ENCODE peak calls at places on chromosomes 1 and 21, in six cellular contexts. H, O, D, F, Q and C are unnamed samples. For H3K27me3, the result is how much of the 10 kb centered on the place peaks cover.

GRCh38 chr21:41812679-41813078 is 45.8 kb upstream of the RIPK4 start:
- DNase-seq in F (no peak), O (no peak), H (no peak), Q (no peak), D (no peak), C (no peak)

GRCh38 chr1:224433041-224433670 is 1.4 kb downstream of the WDR26 start:
- DNase-seq in O (no peak), Q (peak), F (peak), H (no peak), D (peak), C (no peak)

GRCh38 chr21:17640821-17641220 is 28.1 kb upstream of the BTG3 start:
- DNase-seq in H (no peak), F (no peak), D (no peak), O (no peak), Q (no peak), C (no peak)

GRCh38 chr1:158002022-158002629 is 8.7 kb downstream of the KIRREL1 start:
- DNase-seq in D (peak), H (no peak), Q (no peak), O (no peak), F (no peak), C (no peak)

GRCh38 chr1:235450886-235451457 is 53.3 kb downstream of the B3GALNT2 start:
- DNase-seq in D (no peak), O (no peak), Q (peak), H (no peak), F (no peak), C (no peak)

GRCh38 chr1:225735252-225736149 is 42.1 kb upstream of the SRP9 start:
- DNase-seq in D (peak), H (peak), F (no peak), O (peak), Q (no peak), C (peak)

GRCh38 chr1:6447016-6447817 is 18.8 kb downstream of the TNFRSF25 start:
- DNase-seq in D (no peak), Q (no peak), H (no peak), O (no peak), F (no peak), C (no peak)

GRCh38 chr21:43340491-43341348 is 86.2 kb downstream of the SIK1 start:
- DNase-seq in D (peak), Q (no peak), O (peak), H (no peak), F (no peak), C (no peak)

GRCh38 chr1:17010601-17011438 is 908 bp downstream of the ATP13A2 start:
- DNase-seq in D (peak), Q (no peak), F (no peak), O (peak), H (no peak), C (no peak)

GRCh38 chr21:17463441-17463840 is 49.4 kb upstream of the CXADR start:
- DNase-seq in O (no peak), Q (no peak), H (no peak), F (no peak), D (peak), C (peak)

GRCh38 chr1:54360165-54361005 is 45.8 kb downstream of the SSBP3 start:
- DNase-seq in H (no peak), Q (no peak), F (peak), D (no peak), O (no peak), C (no peak)

GRCh38 chr1:54359393-54360162 is 46.6 kb downstream of the SSBP3 start:
- DNase-seq in D (no peak), H (no peak), O (no peak), Q (no peak), F (no peak), C (no peak)

GRCh38 chr1:54363925-54364324 is 42.3 kb downstream of the SSBP3 start:
- DNase-seq in Q (no peak), H (no peak), D (no peak), F (no peak), O (no peak), C (no peak)

GRCh38 chr1:54362881-54363340 is 43.3 kb downstream of the SSBP3 start:
- DNase-seq in O (no peak), Q (no peak), D (no peak), H (no peak), F (no peak), C (no peak)

DNA sequence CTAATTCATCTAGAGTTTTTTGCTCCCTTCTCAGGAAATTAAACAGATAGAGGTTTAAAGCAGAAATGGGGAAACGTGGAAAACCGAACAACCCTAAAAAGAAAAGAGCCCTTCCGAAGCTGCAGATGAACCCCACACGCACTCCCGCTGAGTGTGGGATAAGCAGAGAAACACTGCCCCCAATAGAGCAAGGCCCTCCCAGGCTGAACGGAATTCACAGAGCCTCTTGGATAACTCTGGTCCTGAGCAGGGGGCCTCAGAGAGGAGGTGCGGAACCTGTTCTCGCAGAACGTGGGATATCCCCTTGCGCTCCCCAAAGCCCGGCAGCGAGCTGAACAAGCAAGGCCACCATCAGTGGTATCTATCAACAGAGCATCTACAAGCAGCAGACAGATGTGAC is 44.9 kb downstream of the SSBP3 start:
- DNase-seq in F (no peak), Q (no peak), O (no peak), H (no peak), D (no peak), C (no peak)
- TF ChIP-seq CTCF in F (no peak), Q (peak), O (no peak), H (no peak), D (no peak), C (no peak)

DNA sequence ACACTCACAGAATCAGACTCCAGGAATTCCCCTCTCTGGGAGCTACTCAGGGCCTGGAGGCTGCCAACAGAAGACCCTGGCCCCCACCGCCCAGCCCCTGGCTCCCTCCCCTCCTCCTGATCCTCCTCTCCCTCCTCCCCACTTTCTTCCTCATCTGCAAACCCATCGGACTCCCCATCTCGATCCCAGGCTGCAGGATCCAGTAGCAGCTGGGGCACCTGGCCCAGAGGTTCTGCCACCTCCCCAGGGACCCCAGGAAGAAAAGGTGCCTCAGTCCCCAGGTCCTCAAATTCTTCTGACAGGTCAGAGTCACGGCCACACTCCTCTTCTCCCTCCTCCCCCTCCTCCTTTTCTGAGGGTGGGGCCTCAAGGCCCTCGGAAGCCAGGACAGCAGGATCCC is 7.4 kb downstream of the NES start:
- DNase-seq in F (no peak), O (no peak), D (no peak), H (no peak), Q (no peak), C (no peak)
- H3K27me3 ChIP-seq in F (half or more), O (under half), D (under half), H (under half), Q (under half), C (under half)

GRCh38 chr1:29123871-29124365 is at the start of gene TMEM200B:
- DNase-seq in F (no peak), D (no peak), O (no peak), H (no peak), Q (no peak), C (no peak)

GRCh38 chr1:29121951-29122661 is 1.6 kb downstream of the TMEM200B start:
- DNase-seq in F (no peak), O (no peak), Q (no peak), D (no peak), H (peak), C (no peak)

GRCh38 chr1:29122662-29122986 is 1.1 kb downstream of the TMEM200B start:
- DNase-seq in D (peak), O (peak), F (no peak), Q (no peak), H (peak), C (peak)

GRCh38 chr1:29124366-29125236 is 898 bp upstream of the TMEM200B start:
- DNase-seq in D (peak), H (peak), O (peak), Q (peak), F (peak), C (no peak)

GRCh38 chr1:29122987-29123870 is 474 bp downstream of the TMEM200B start:
- DNase-seq in O (no peak), H (peak), F (no peak), Q (no peak), D (no peak), C (no peak)
- H3K4me3 ChIP-seq in O (no peak), H (peak), F (peak), Q (no peak), D (no peak), C (peak)

DNA sequence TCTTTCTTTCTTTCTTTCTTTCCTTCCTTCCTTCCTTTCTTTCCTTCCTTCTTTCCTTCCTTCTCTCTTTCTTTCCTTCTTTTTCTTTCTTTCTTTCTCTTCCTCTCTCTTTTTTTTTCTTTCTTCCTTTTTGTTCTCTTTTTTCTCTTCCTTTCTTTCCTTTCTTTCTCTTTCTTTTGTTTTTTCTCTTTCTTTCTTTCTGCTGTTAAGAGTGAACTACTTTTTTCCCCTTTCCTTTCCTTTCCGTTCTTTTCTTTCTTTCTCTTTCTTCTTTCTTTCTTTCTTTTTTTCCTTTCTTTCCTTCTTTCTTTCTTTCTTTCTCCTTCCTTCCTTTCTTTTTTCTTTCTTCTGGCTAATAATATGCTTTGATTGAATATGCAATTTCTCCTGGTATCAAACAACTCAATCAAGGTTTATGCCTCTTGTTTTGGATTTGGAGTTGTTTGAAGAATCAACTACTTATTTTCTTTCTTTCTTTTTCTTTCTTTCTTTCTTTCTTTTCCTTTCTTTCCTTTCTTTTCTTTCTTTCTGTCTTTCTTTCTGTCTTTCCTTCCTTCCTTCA is 27.4 kb upstream of the CFHR4 start:
- DNase-seq in Q (no peak), O (no peak), H (no peak), D (no peak), F (no peak), C (no peak)
- TF ChIP-seq CTCF in Q (no peak), O (no peak), H (no peak), D (no peak), F (no peak), C (no peak)

GRCh38 chr1:223023863-223024262 is 119.2 kb downstream of the TLR5 start:
- DNase-seq in O (no peak), H (no peak), D (no peak), F (no peak), Q (no peak), C (no peak)
- H3K27me3 ChIP-seq in O (under half), H (under half), D (under half), F (under half), Q (under half), C (under half)

DNA sequence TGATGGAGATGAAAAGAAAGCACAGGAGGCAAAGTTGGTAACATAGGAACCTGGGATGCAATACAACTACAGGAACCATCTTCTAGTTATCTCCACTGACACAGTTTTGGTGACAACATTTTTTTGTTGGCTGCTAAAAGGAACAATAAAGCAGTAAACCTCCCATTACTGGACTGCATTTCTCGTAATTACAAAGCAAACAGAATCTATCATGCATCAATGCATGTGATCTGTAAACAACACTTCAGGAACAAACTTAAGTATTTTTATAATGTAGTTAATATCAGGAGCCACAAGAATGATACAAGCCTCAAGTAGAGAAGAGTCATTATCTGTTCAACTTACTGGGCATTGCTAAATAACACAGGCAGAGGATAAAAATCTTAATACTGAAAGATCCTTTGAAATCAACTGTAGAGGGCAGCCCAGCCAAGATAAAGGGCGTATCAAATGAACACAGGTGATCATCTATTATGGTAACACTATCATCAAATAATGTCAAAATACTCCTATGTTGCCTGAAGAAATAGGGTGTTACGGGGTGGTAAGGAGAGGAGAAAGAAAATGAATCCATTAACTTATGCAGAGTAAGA is 193.3 kb downstream of the EIF4G3 start:
- DNase-seq in H (no peak), D (no peak), O (no peak), F (no peak), Q (no peak), C (no peak)
- H3K4me3 ChIP-seq in H (no peak), D (no peak), O (no peak), F (no peak), Q (no peak), C (no peak)

DNA sequence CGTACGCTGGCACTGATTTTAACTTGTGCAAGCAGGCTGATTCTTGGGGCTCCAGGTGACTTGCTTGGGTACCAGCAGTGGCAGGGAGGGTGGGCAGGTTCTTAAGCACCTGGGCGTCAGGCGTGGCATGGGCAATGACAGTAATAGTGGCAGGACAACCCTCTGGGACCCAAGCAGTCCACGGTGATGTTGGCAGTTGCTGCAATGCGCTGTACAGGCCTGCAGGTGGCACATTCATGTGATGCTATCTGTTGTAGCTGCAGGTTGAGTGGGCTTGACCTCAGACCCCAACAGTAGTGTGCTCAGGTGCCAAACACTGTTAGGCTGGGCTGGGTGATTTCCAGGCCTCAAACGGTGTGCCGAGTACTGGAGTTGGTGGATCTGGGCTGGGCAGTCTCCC is 10.2 kb upstream of the OR10J4 start:
- DNase-seq in D (no peak), F (no peak), O (no peak), H (no peak), Q (no peak), C (no peak)
- TF ChIP-seq CTCF in D (no peak), F (peak), O (peak), H (no peak), Q (no peak), C (peak)

GRCh38 chr1:33378976-33379375 is 51.9 kb downstream of the PHC2 start:
- DNase-seq in O (no peak), Q (no peak), H (no peak), F (no peak), D (no peak), C (no peak)

GRCh38 chr1:33379631-33380354 is 51.1 kb downstream of the PHC2 start:
- DNase-seq in O (no peak), H (no peak), F (no peak), Q (no peak), D (no peak), C (no peak)

GRCh38 chr1:33377013-33377412 is 53.9 kb downstream of the PHC2 start:
- DNase-seq in H (no peak), F (no peak), Q (no peak), D (peak), O (peak), C (no peak)

GRCh38 chr1:33378524-33378923 is 52.4 kb downstream of the PHC2 start:
- DNase-seq in Q (no peak), F (no peak), O (no peak), H (no peak), D (no peak), C (no peak)

DNA sequence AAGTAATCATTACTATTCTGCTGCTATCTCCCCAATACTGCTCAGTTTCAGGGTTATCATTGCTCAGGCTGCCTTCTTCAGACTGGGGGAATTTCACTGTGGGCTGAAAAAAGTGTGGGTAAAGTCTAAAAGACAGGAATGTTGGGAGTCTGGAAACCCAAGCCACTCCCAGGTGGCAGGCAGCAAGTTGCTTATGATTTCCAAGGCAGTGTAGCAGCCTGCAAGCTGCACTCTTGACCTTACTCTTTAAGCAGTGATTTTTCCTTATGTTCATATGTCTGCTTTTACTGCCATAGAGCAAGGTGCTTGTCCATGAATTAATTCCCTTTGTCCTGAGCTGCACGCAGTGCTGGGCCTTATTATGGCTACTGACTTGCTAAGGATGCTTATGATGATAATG is 53.1 kb downstream of the PHC2 start:
- DNase-seq in D (no peak), O (no peak), Q (no peak), F (no peak), H (no peak), C (no peak)
- H3K27me3 ChIP-seq in D (under half), O (under half), Q (under half), F (under half), H (under half), C (under half)